ENCODE peak calls at places on chromosomes 1 and 21, in seven cellular contexts. One of them, this sample, is unnamed.

GRCh38 chr1:23799570-23800395 is 771 bp downstream of the GALE start:
- DNase-seq in WTC11: peak
- DNase-seq in IMR-90: peak
- DNase-seq in GM20000: peak
- DNase-seq in AG09319: no peak
- DNase-seq in A549: peak
- DNase-seq in brain microvascular endothelial cell: no peak
- DNase-seq in this sample: peak

GRCh38 chr1:27166351-27166802 is 11.5 kb upstream of the SLC9A1 start:
- DNase-seq in WTC11: no peak
- DNase-seq in IMR-90: peak
- DNase-seq in GM20000: peak
- DNase-seq in AG09319: no peak
- DNase-seq in A549: no peak
- DNase-seq in brain microvascular endothelial cell: no peak
- DNase-seq in this sample: no peak

GRCh38 chr1:83999316-83999819 is 436 bp upstream of the TTLL7 start:
- DNase-seq in WTC11: no peak
- DNase-seq in IMR-90: peak
- DNase-seq in GM20000: peak
- DNase-seq in AG09319: peak
- DNase-seq in A549: peak
- DNase-seq in brain microvascular endothelial cell: peak
- DNase-seq in this sample: peak

GRCh38 chr1:17819129-17819802 is 64.1 kb downstream of the ACTL8 start:
- DNase-seq in WTC11: no peak
- DNase-seq in IMR-90: no peak
- DNase-seq in GM20000: no peak
- DNase-seq in AG09319: no peak
- DNase-seq in A549: no peak
- DNase-seq in brain microvascular endothelial cell: no peak
- DNase-seq in this sample: no peak

GRCh38 chr1:40032240-40032891 is 8.2 kb upstream of the CAP1 start:
- DNase-seq in WTC11: peak
- DNase-seq in IMR-90: peak
- DNase-seq in GM20000: peak
- DNase-seq in AG09319: peak
- DNase-seq in A549: peak
- DNase-seq in brain microvascular endothelial cell: peak
- DNase-seq in this sample: peak

GRCh38 chr1:183365676-183366075 is 52.5 kb downstream of the NMNAT2 start:
- DNase-seq in WTC11: no peak
- DNase-seq in IMR-90: no peak
- DNase-seq in GM20000: no peak
- DNase-seq in AG09319: no peak
- DNase-seq in A549: no peak
- DNase-seq in brain microvascular endothelial cell: no peak
- DNase-seq in this sample: no peak

GRCh38 chr1:59732219-59732955 is 82.4 kb upstream of the HOOK1 start:
- DNase-seq in WTC11: no peak
- DNase-seq in IMR-90: peak
- DNase-seq in GM20000: no peak
- DNase-seq in AG09319: no peak
- DNase-seq in A549: no peak
- DNase-seq in brain microvascular endothelial cell: no peak
- DNase-seq in this sample: no peak

GRCh38 chr1:40535732-40536131 is 4.3 kb downstream of the ZNF684 start:
- DNase-seq in WTC11: no peak
- DNase-seq in IMR-90: no peak
- DNase-seq in GM20000: no peak
- DNase-seq in AG09319: no peak
- DNase-seq in A549: no peak
- DNase-seq in brain microvascular endothelial cell: no peak
- DNase-seq in this sample: no peak

GRCh38 chr1:2163205-2163604 is 31.4 kb downstream of the FAAP20 start:
- DNase-seq in WTC11: no peak
- DNase-seq in IMR-90: no peak
- DNase-seq in GM20000: no peak
- DNase-seq in AG09319: no peak
- DNase-seq in A549: no peak
- DNase-seq in brain microvascular endothelial cell: no peak
- DNase-seq in this sample: no peak

GRCh38 chr1:12469990-12470389 is 148.0 kb downstream of the DHRS3 start:
- DNase-seq in WTC11: no peak
- DNase-seq in IMR-90: no peak
- DNase-seq in GM20000: no peak
- DNase-seq in AG09319: no peak
- DNase-seq in A549: no peak
- DNase-seq in brain microvascular endothelial cell: no peak
- DNase-seq in this sample: no peak

GRCh38 chr1:211829343-211830054 is 1.1 kb downstream of the LPGAT1 start:
- DNase-seq in WTC11: peak
- DNase-seq in IMR-90: no peak
- DNase-seq in GM20000: peak
- DNase-seq in AG09319: no peak
- DNase-seq in A549: peak
- DNase-seq in brain microvascular endothelial cell: no peak
- DNase-seq in this sample: peak

GRCh38 chr1:34164510-34165381 is at the start of gene CSMD2:
- DNase-seq in WTC11: peak
- DNase-seq in IMR-90: peak
- DNase-seq in GM20000: peak
- DNase-seq in AG09319: peak
- DNase-seq in A549: peak
- DNase-seq in brain microvascular endothelial cell: peak
- DNase-seq in this sample: peak

GRCh38 chr1:150484861-150485260 is 2.4 kb upstream of the TARS2 start:
- DNase-seq in WTC11: no peak
- DNase-seq in IMR-90: peak
- DNase-seq in GM20000: no peak
- DNase-seq in AG09319: no peak
- DNase-seq in A549: peak
- DNase-seq in brain microvascular endothelial cell: no peak
- DNase-seq in this sample: peak

GRCh38 chr21:38920631-38921398 is 115.1 kb downstream of the ETS2 start:
- DNase-seq in WTC11: no peak
- DNase-seq in IMR-90: peak
- DNase-seq in GM20000: no peak
- DNase-seq in AG09319: no peak
- DNase-seq in A549: peak
- DNase-seq in brain microvascular endothelial cell: no peak
- DNase-seq in this sample: no peak

GRCh38 chr21:14737922-14738321 is 191.8 kb upstream of the SAMSN1 start:
- DNase-seq in WTC11: no peak
- DNase-seq in IMR-90: peak
- DNase-seq in GM20000: peak
- DNase-seq in AG09319: no peak
- DNase-seq in A549: peak
- DNase-seq in brain microvascular endothelial cell: peak
- DNase-seq in this sample: peak

GRCh38 chr21:29124645-29125044 is 5.8 kb upstream of the MAP3K7CL start:
- DNase-seq in WTC11: no peak
- DNase-seq in IMR-90: no peak
- DNase-seq in GM20000: no peak
- DNase-seq in AG09319: no peak
- DNase-seq in A549: no peak
- DNase-seq in brain microvascular endothelial cell: no peak
- DNase-seq in this sample: no peak

GRCh38 chr21:42411197-42411869 is 7.6 kb downstream of the UBASH3A start:
- DNase-seq in WTC11: peak
- DNase-seq in IMR-90: no peak
- DNase-seq in GM20000: no peak
- DNase-seq in AG09319: no peak
- DNase-seq in A549: peak
- DNase-seq in brain microvascular endothelial cell: no peak
- DNase-seq in this sample: no peak

GRCh38 chr1:94061513-94062443 is 59.2 kb downstream of the ABCA4 start:
- DNase-seq in WTC11: peak
- DNase-seq in IMR-90: peak
- DNase-seq in GM20000: peak
- DNase-seq in AG09319: peak
- DNase-seq in A549: peak
- DNase-seq in brain microvascular endothelial cell: peak
- DNase-seq in this sample: peak

GRCh38 chr1:97364086-97364485 is 556.7 kb downstream of the DPYD start:
- DNase-seq in WTC11: no peak
- DNase-seq in IMR-90: peak
- DNase-seq in GM20000: no peak
- DNase-seq in AG09319: no peak
- DNase-seq in A549: no peak
- DNase-seq in brain microvascular endothelial cell: no peak
- DNase-seq in this sample: no peak

GRCh38 chr21:36430841-36431240 is 45.6 kb downstream of the CHAF1B start:
- DNase-seq in WTC11: no peak
- DNase-seq in IMR-90: no peak
- DNase-seq in GM20000: no peak
- DNase-seq in AG09319: no peak
- DNase-seq in A549: no peak
- DNase-seq in brain microvascular endothelial cell: peak
- DNase-seq in this sample: no peak

GRCh38 chr21:36431252-36431651 is 46.1 kb downstream of the CHAF1B start:
- DNase-seq in WTC11: no peak
- DNase-seq in IMR-90: no peak
- DNase-seq in GM20000: no peak
- DNase-seq in AG09319: no peak
- DNase-seq in A549: no peak
- DNase-seq in brain microvascular endothelial cell: no peak
- DNase-seq in this sample: no peak

GRCh38 chr21:36428789-36429671 is 43.8 kb downstream of the CHAF1B start:
- DNase-seq in WTC11: no peak
- DNase-seq in IMR-90: no peak
- DNase-seq in GM20000: no peak
- DNase-seq in AG09319: no peak
- DNase-seq in A549: no peak
- DNase-seq in brain microvascular endothelial cell: no peak
- DNase-seq in this sample: no peak

GRCh38 chr21:36427502-36427901 is 42.3 kb downstream of the CHAF1B start:
- DNase-seq in WTC11: no peak
- DNase-seq in IMR-90: no peak
- DNase-seq in GM20000: no peak
- DNase-seq in AG09319: no peak
- DNase-seq in A549: no peak
- DNase-seq in brain microvascular endothelial cell: no peak
- DNase-seq in this sample: no peak

GRCh38 chr21:36429672-36430546 is 44.7 kb downstream of the CHAF1B start:
- DNase-seq in WTC11: peak
- DNase-seq in IMR-90: peak
- DNase-seq in GM20000: peak
- DNase-seq in AG09319: peak
- DNase-seq in A549: peak
- DNase-seq in brain microvascular endothelial cell: peak
- DNase-seq in this sample: peak
- TF ChIP-seq CTCF in WTC11: no peak
- TF ChIP-seq CTCF in IMR-90: no peak
- TF ChIP-seq CTCF in GM20000: no peak
- TF ChIP-seq CTCF in AG09319: no peak
- TF ChIP-seq CTCF in A549: no peak
- TF ChIP-seq CTCF in brain microvascular endothelial cell: peak
- TF ChIP-seq CTCF in this sample: no peak

DNA sequence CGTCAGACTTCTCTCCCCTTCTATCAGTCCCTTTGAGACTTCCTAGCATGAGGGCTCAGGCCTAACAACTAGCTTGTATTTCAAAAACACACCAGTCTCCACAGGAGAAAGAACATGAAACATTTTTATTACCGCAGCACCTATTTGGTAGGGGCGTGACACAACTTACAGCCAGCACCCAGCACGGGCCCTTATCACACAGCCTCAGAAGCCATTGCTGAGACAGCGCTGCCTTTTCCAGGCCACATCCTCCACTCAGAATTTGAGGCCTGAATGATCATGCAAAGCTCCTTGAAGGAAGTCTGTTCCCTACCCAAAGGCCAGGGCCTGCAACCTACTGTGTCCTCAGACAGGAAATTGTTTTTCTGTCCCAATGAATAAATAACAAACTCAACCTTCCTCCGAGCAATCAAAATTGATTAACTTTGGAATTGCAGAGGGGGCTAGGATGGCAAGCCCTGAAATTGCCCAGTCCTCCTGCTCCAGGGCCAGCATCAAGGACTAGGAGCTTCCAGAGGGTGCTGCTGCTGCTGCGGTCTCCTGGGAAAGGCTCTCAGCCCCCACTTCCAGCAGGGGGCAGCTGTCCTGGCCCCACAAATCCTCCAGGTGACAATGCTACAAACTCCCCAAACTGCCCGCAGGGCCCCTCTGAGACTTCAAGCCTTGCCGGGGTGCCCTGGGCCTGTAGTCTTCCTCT is 94.3 kb upstream of the GALNT2 start:
- DNase-seq in WTC11: peak
- DNase-seq in IMR-90: no peak
- DNase-seq in GM20000: peak
- DNase-seq in AG09319: no peak
- DNase-seq in A549: peak
- DNase-seq in brain microvascular endothelial cell: no peak
- DNase-seq in this sample: peak
- TF ChIP-seq CTCF in WTC11: no peak
- TF ChIP-seq CTCF in IMR-90: peak
- TF ChIP-seq CTCF in GM20000: no peak
- TF ChIP-seq CTCF in AG09319: peak
- TF ChIP-seq CTCF in A549: no peak
- TF ChIP-seq CTCF in brain microvascular endothelial cell: peak
- TF ChIP-seq CTCF in this sample: no peak

GRCh38 chr21:34885636-34886553 is 163.2 kb downstream of the RUNX1 start:
- DNase-seq in WTC11: peak
- DNase-seq in IMR-90: no peak
- DNase-seq in GM20000: peak
- DNase-seq in AG09319: no peak
- DNase-seq in A549: no peak
- DNase-seq in brain microvascular endothelial cell: no peak
- DNase-seq in this sample: no peak
- TF ChIP-seq CTCF in WTC11: no peak
- TF ChIP-seq CTCF in IMR-90: no peak
- TF ChIP-seq CTCF in GM20000: no peak
- TF ChIP-seq CTCF in AG09319: no peak
- TF ChIP-seq CTCF in A549: no peak
- TF ChIP-seq CTCF in brain microvascular endothelial cell: no peak
- TF ChIP-seq CTCF in this sample: no peak

DNA sequence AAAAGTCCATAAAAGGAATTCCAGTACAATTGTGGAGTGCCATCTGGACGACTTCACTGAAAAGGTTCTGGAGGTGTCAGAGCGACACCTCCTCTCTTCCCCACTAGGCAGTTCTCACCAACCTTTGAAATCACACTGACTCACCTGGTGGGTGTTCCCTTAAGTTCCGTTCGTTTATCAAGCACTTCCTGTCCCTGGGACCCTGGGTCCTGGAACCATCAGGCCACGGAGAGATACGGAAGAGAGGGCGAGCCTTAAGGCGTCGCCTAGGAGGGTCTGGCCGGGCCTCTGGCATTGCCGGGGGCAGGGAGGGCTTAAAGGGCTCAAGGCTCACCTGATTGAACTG is 318 bp downstream of the SPAG17 start:
- DNase-seq in WTC11: peak
- DNase-seq in IMR-90: no peak
- DNase-seq in GM20000: no peak
- DNase-seq in AG09319: no peak
- DNase-seq in A549: peak
- DNase-seq in brain microvascular endothelial cell: no peak
- DNase-seq in this sample: no peak
- TF ChIP-seq CTCF in WTC11: no peak
- TF ChIP-seq CTCF in IMR-90: no peak
- TF ChIP-seq CTCF in GM20000: no peak
- TF ChIP-seq CTCF in AG09319: no peak
- TF ChIP-seq CTCF in A549: no peak
- TF ChIP-seq CTCF in brain microvascular endothelial cell: no peak
- TF ChIP-seq CTCF in this sample: no peak

GRCh38 chr1:167715653-167716302 is 6.0 kb upstream of the MPZL1 start:
- DNase-seq in WTC11: no peak
- DNase-seq in IMR-90: peak
- DNase-seq in GM20000: no peak
- DNase-seq in AG09319: no peak
- DNase-seq in A549: no peak
- DNase-seq in brain microvascular endothelial cell: no peak
- DNase-seq in this sample: no peak
- TF ChIP-seq CTCF in WTC11: peak
- TF ChIP-seq CTCF in IMR-90: no peak
- TF ChIP-seq CTCF in GM20000: no peak
- TF ChIP-seq CTCF in AG09319: no peak
- TF ChIP-seq CTCF in A549: no peak
- TF ChIP-seq CTCF in brain microvascular endothelial cell: no peak
- TF ChIP-seq CTCF in this sample: no peak

This sample was measured in Calu3.